ENCODE peak calls at places on chromosomes 11 and 22, in eight cellular contexts. One of them, this sample, is unnamed.

GRCh38 chr22:26589845-26590524 is at the start of gene TPST2:
- DNase-seq in AG04450: no peak
- DNase-seq in PC-9: peak
- DNase-seq in astrocyte of the cerebellum: peak
- DNase-seq in foreskin fibroblast: peak
- DNase-seq in CD4-positive, alpha-beta T cell: peak
- DNase-seq in glutamatergic neuron: peak
- DNase-seq in HepG2: peak
- DNase-seq in this sample: peak

GRCh38 chr11:88178211-88178610 is 3.0 kb upstream of the RAB38 start:
- DNase-seq in AG04450: no peak
- DNase-seq in PC-9: no peak
- DNase-seq in astrocyte of the cerebellum: peak
- DNase-seq in foreskin fibroblast: no peak
- DNase-seq in CD4-positive, alpha-beta T cell: no peak
- DNase-seq in glutamatergic neuron: no peak
- DNase-seq in HepG2: no peak
- DNase-seq in this sample: no peak

GRCh38 chr11:35487532-35488078 is 37.8 kb downstream of the PAMR1 start:
- DNase-seq in AG04450: no peak
- DNase-seq in PC-9: no peak
- DNase-seq in astrocyte of the cerebellum: peak
- DNase-seq in foreskin fibroblast: peak
- DNase-seq in CD4-positive, alpha-beta T cell: no peak
- DNase-seq in glutamatergic neuron: peak
- DNase-seq in HepG2: peak
- DNase-seq in this sample: peak

GRCh38 chr22:28798810-28799124 is 1.6 kb downstream of the XBP1 start:
- DNase-seq in AG04450: no peak
- DNase-seq in PC-9: no peak
- DNase-seq in astrocyte of the cerebellum: no peak
- DNase-seq in foreskin fibroblast: no peak
- DNase-seq in CD4-positive, alpha-beta T cell: no peak
- DNase-seq in glutamatergic neuron: no peak
- DNase-seq in HepG2: no peak
- DNase-seq in this sample: no peak

GRCh38 chr22:49738566-49738965 is 89.1 kb downstream of the BRD1 start:
- DNase-seq in AG04450: no peak
- DNase-seq in PC-9: no peak
- DNase-seq in astrocyte of the cerebellum: no peak
- DNase-seq in foreskin fibroblast: no peak
- DNase-seq in CD4-positive, alpha-beta T cell: no peak
- DNase-seq in glutamatergic neuron: no peak
- DNase-seq in HepG2: no peak
- DNase-seq in this sample: no peak

GRCh38 chr22:46050916-46051614 is 74.1 kb upstream of the WNT7B start:
- DNase-seq in AG04450: no peak
- DNase-seq in PC-9: no peak
- DNase-seq in astrocyte of the cerebellum: no peak
- DNase-seq in foreskin fibroblast: no peak
- DNase-seq in CD4-positive, alpha-beta T cell: no peak
- DNase-seq in glutamatergic neuron: no peak
- DNase-seq in HepG2: no peak
- DNase-seq in this sample: no peak

GRCh38 chr22:35539487-35539886 is 1.1 kb upstream of the RASD2 start:
- DNase-seq in AG04450: no peak
- DNase-seq in PC-9: no peak
- DNase-seq in astrocyte of the cerebellum: no peak
- DNase-seq in foreskin fibroblast: no peak
- DNase-seq in CD4-positive, alpha-beta T cell: no peak
- DNase-seq in glutamatergic neuron: no peak
- DNase-seq in HepG2: no peak
- DNase-seq in this sample: no peak

GRCh38 chr11:37511425-37511933 is 913.4 kb upstream of the RAG2 start:
- DNase-seq in AG04450: no peak
- DNase-seq in PC-9: peak
- DNase-seq in astrocyte of the cerebellum: peak
- DNase-seq in foreskin fibroblast: peak
- DNase-seq in CD4-positive, alpha-beta T cell: no peak
- DNase-seq in glutamatergic neuron: no peak
- DNase-seq in HepG2: no peak
- DNase-seq in this sample: no peak

GRCh38 chr22:48826546-48826945 is 1001.1 kb downstream of the BRD1 start:
- DNase-seq in AG04450: no peak
- DNase-seq in PC-9: no peak
- DNase-seq in astrocyte of the cerebellum: no peak
- DNase-seq in foreskin fibroblast: no peak
- DNase-seq in CD4-positive, alpha-beta T cell: no peak
- DNase-seq in glutamatergic neuron: no peak
- DNase-seq in HepG2: no peak
- DNase-seq in this sample: no peak

GRCh38 chr11:35404397-35404775 is 15.0 kb downstream of the SLC1A2 start:
- DNase-seq in AG04450: no peak
- DNase-seq in PC-9: no peak
- DNase-seq in astrocyte of the cerebellum: no peak
- DNase-seq in foreskin fibroblast: no peak
- DNase-seq in CD4-positive, alpha-beta T cell: no peak
- DNase-seq in glutamatergic neuron: peak
- DNase-seq in HepG2: peak
- DNase-seq in this sample: peak

GRCh38 chr22:31750365-31751284 is 693 bp upstream of the PRR14L start:
- DNase-seq in AG04450: no peak
- DNase-seq in PC-9: no peak
- DNase-seq in astrocyte of the cerebellum: no peak
- DNase-seq in foreskin fibroblast: no peak
- DNase-seq in CD4-positive, alpha-beta T cell: no peak
- DNase-seq in glutamatergic neuron: no peak
- DNase-seq in HepG2: no peak
- DNase-seq in this sample: no peak

GRCh38 chr22:42553475-42554361 is at the start of gene SERHL2:
- DNase-seq in AG04450: peak
- DNase-seq in PC-9: peak
- DNase-seq in astrocyte of the cerebellum: peak
- DNase-seq in foreskin fibroblast: peak
- DNase-seq in CD4-positive, alpha-beta T cell: peak
- DNase-seq in glutamatergic neuron: peak
- DNase-seq in HepG2: peak
- DNase-seq in this sample: peak

GRCh38 chr11:112285918-112286317 is 25.3 kb upstream of the PLET1 start:
- DNase-seq in AG04450: no peak
- DNase-seq in PC-9: no peak
- DNase-seq in astrocyte of the cerebellum: no peak
- DNase-seq in foreskin fibroblast: no peak
- DNase-seq in CD4-positive, alpha-beta T cell: no peak
- DNase-seq in glutamatergic neuron: no peak
- DNase-seq in HepG2: no peak
- DNase-seq in this sample: no peak

GRCh38 chr11:71066311-71066710 is 186.1 kb downstream of the SHANK2 start:
- DNase-seq in AG04450: no peak
- DNase-seq in PC-9: no peak
- DNase-seq in astrocyte of the cerebellum: no peak
- DNase-seq in foreskin fibroblast: no peak
- DNase-seq in CD4-positive, alpha-beta T cell: no peak
- DNase-seq in glutamatergic neuron: no peak
- DNase-seq in HepG2: no peak
- DNase-seq in this sample: no peak

GRCh38 chr11:127994736-127995135 is 592.6 kb downstream of the ETS1 start:
- DNase-seq in AG04450: peak
- DNase-seq in PC-9: no peak
- DNase-seq in astrocyte of the cerebellum: peak
- DNase-seq in foreskin fibroblast: peak
- DNase-seq in CD4-positive, alpha-beta T cell: no peak
- DNase-seq in glutamatergic neuron: no peak
- DNase-seq in HepG2: no peak
- DNase-seq in this sample: no peak

GRCh38 chr11:127996825-127997224 is 590.5 kb downstream of the ETS1 start:
- DNase-seq in AG04450: no peak
- DNase-seq in PC-9: no peak
- DNase-seq in astrocyte of the cerebellum: no peak
- DNase-seq in foreskin fibroblast: peak
- DNase-seq in CD4-positive, alpha-beta T cell: no peak
- DNase-seq in glutamatergic neuron: no peak
- DNase-seq in HepG2: no peak
- DNase-seq in this sample: no peak

GRCh38 chr11:127998421-127998820 is 588.9 kb downstream of the ETS1 start:
- DNase-seq in AG04450: no peak
- DNase-seq in PC-9: peak
- DNase-seq in astrocyte of the cerebellum: no peak
- DNase-seq in foreskin fibroblast: no peak
- DNase-seq in CD4-positive, alpha-beta T cell: no peak
- DNase-seq in glutamatergic neuron: no peak
- DNase-seq in HepG2: no peak
- DNase-seq in this sample: no peak

DNA sequence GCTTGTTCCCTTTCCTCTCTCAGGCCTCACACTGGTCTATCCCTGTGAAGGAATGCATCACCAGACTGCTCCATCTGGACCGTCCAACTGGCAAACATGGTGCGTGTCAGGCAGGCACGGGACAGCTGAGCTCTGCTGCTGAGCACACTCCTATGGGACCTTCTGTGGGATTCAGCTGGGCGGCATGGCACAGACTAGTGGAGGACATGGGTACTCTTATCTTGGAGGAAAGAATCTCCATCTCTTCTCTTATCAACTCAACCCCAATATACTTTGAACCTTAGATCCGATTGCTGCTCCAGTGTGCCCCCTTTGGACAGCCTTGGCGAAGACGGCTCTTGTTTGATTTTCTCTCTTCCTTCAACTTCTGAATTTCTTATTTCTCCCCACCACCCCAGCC is 593.6 kb downstream of the ETS1 start:
- DNase-seq in AG04450: no peak
- DNase-seq in PC-9: no peak
- DNase-seq in astrocyte of the cerebellum: no peak
- DNase-seq in foreskin fibroblast: no peak
- DNase-seq in CD4-positive, alpha-beta T cell: no peak
- DNase-seq in glutamatergic neuron: peak
- DNase-seq in HepG2: no peak
- DNase-seq in this sample: no peak
- TF ChIP-seq CTCF in AG04450: peak
- TF ChIP-seq CTCF in PC-9: no peak
- TF ChIP-seq CTCF in astrocyte of the cerebellum: no peak
- TF ChIP-seq CTCF in foreskin fibroblast: no peak
- TF ChIP-seq CTCF in CD4-positive, alpha-beta T cell: no peak
- TF ChIP-seq CTCF in glutamatergic neuron: peak
- TF ChIP-seq CTCF in HepG2: no peak
- TF ChIP-seq CTCF in this sample: peak

GRCh38 chr11:34364102-34364501 is 6.3 kb upstream of the ABTB2 start:
- DNase-seq in AG04450: no peak
- DNase-seq in PC-9: peak
- DNase-seq in astrocyte of the cerebellum: peak
- DNase-seq in foreskin fibroblast: no peak
- DNase-seq in CD4-positive, alpha-beta T cell: no peak
- DNase-seq in glutamatergic neuron: no peak
- DNase-seq in HepG2: peak
- DNase-seq in this sample: no peak

GRCh38 chr11:34363363-34364084 is 5.7 kb upstream of the ABTB2 start:
- DNase-seq in AG04450: no peak
- DNase-seq in PC-9: no peak
- DNase-seq in astrocyte of the cerebellum: no peak
- DNase-seq in foreskin fibroblast: no peak
- DNase-seq in CD4-positive, alpha-beta T cell: no peak
- DNase-seq in glutamatergic neuron: no peak
- DNase-seq in HepG2: peak
- DNase-seq in this sample: no peak

GRCh38 chr11:34366522-34366921 is 8.7 kb upstream of the ABTB2 start:
- DNase-seq in AG04450: no peak
- DNase-seq in PC-9: no peak
- DNase-seq in astrocyte of the cerebellum: no peak
- DNase-seq in foreskin fibroblast: no peak
- DNase-seq in CD4-positive, alpha-beta T cell: no peak
- DNase-seq in glutamatergic neuron: no peak
- DNase-seq in HepG2: peak
- DNase-seq in this sample: no peak
- TF ChIP-seq CTCF in AG04450: no peak
- TF ChIP-seq CTCF in PC-9: peak
- TF ChIP-seq CTCF in astrocyte of the cerebellum: peak
- TF ChIP-seq CTCF in foreskin fibroblast: no peak
- TF ChIP-seq CTCF in CD4-positive, alpha-beta T cell: no peak
- TF ChIP-seq CTCF in glutamatergic neuron: no peak
- TF ChIP-seq CTCF in HepG2: peak
- TF ChIP-seq CTCF in this sample: no peak

GRCh38 chr11:134272381-134273316 is 3.5 kb upstream of the GLB1L3 start:
- DNase-seq in AG04450: peak
- DNase-seq in PC-9: no peak
- DNase-seq in astrocyte of the cerebellum: no peak
- DNase-seq in foreskin fibroblast: peak
- DNase-seq in CD4-positive, alpha-beta T cell: no peak
- DNase-seq in glutamatergic neuron: peak
- DNase-seq in HepG2: peak
- DNase-seq in this sample: no peak

GRCh38 chr11:134267466-134267865 is 8.7 kb upstream of the GLB1L3 start:
- DNase-seq in AG04450: no peak
- DNase-seq in PC-9: no peak
- DNase-seq in astrocyte of the cerebellum: no peak
- DNase-seq in foreskin fibroblast: no peak
- DNase-seq in CD4-positive, alpha-beta T cell: no peak
- DNase-seq in glutamatergic neuron: no peak
- DNase-seq in HepG2: no peak
- DNase-seq in this sample: no peak

GRCh38 chr11:134271978-134272377 is 4.2 kb upstream of the GLB1L3 start:
- DNase-seq in AG04450: no peak
- DNase-seq in PC-9: no peak
- DNase-seq in astrocyte of the cerebellum: no peak
- DNase-seq in foreskin fibroblast: no peak
- DNase-seq in CD4-positive, alpha-beta T cell: no peak
- DNase-seq in glutamatergic neuron: no peak
- DNase-seq in HepG2: no peak
- DNase-seq in this sample: no peak

GRCh38 chr11:134267966-134268365 is 8.2 kb upstream of the GLB1L3 start:
- DNase-seq in AG04450: no peak
- DNase-seq in PC-9: no peak
- DNase-seq in astrocyte of the cerebellum: no peak
- DNase-seq in foreskin fibroblast: no peak
- DNase-seq in CD4-positive, alpha-beta T cell: no peak
- DNase-seq in glutamatergic neuron: no peak
- DNase-seq in HepG2: no peak
- DNase-seq in this sample: no peak

DNA sequence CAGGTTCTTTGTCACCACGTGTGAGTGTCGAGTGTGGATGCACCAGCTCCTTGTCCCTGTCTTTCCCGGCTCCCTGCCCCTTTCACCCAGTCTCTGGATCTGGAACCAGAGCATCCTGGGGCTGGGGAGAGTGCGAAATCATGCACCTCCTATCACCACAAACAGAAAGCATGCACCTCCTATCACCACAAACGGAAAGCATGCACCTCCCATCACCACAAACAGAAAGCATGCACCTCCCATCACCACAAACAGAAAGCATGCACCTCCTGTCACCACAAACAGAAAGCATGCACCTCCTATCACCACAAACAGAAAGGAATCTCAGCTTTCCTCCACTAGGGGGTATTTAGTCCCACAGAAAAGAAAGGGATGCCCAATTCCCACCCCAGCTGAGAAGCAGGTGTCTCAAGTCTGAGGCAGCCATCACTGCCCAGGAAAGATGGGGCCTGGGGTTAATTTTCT is 5.9 kb upstream of the GLB1L3 start:
- DNase-seq in AG04450: no peak
- DNase-seq in PC-9: no peak
- DNase-seq in astrocyte of the cerebellum: no peak
- DNase-seq in foreskin fibroblast: no peak
- DNase-seq in CD4-positive, alpha-beta T cell: no peak
- DNase-seq in glutamatergic neuron: no peak
- DNase-seq in HepG2: peak
- DNase-seq in this sample: no peak
- TF ChIP-seq CTCF in AG04450: no peak
- TF ChIP-seq CTCF in PC-9: peak
- TF ChIP-seq CTCF in astrocyte of the cerebellum: peak
- TF ChIP-seq CTCF in foreskin fibroblast: peak
- TF ChIP-seq CTCF in CD4-positive, alpha-beta T cell: peak
- TF ChIP-seq CTCF in glutamatergic neuron: peak
- TF ChIP-seq CTCF in HepG2: peak
- TF ChIP-seq CTCF in this sample: peak

GRCh38 chr22:23533328-23533762 is 46.7 kb downstream of the IGLL1 start:
- DNase-seq in AG04450: no peak
- DNase-seq in PC-9: no peak
- DNase-seq in astrocyte of the cerebellum: no peak
- DNase-seq in foreskin fibroblast: no peak
- DNase-seq in CD4-positive, alpha-beta T cell: no peak
- DNase-seq in glutamatergic neuron: peak
- DNase-seq in HepG2: peak
- DNase-seq in this sample: peak
- TF ChIP-seq CTCF in AG04450: peak
- TF ChIP-seq CTCF in PC-9: peak
- TF ChIP-seq CTCF in astrocyte of the cerebellum: peak
- TF ChIP-seq CTCF in foreskin fibroblast: peak
- TF ChIP-seq CTCF in CD4-positive, alpha-beta T cell: no peak
- TF ChIP-seq CTCF in glutamatergic neuron: peak
- TF ChIP-seq CTCF in HepG2: peak
- TF ChIP-seq CTCF in this sample: peak